ENCODE peak calls at places on chromosomes 16 and 17, in six cellular contexts. F is naive thymus-derived CD8-positive, alpha-beta T cell; G is activated naive CD4-positive, alpha-beta T cell treated with anti-CD3 and anti-CD28 coated beads for 36 hours; V is fibroblast of gingiva; U is HFFc6; C is HT1080. H is an unnamed sample.

GRCh38 chr17:65074778-65075250 is 18.3 kb upstream of the GNA13 start:
- DNase-seq in C (no peak), G (no peak), F (no peak), V (no peak), U (no peak), H (no peak)

GRCh38 chr16:57707331-57707730 is 12.7 kb downstream of the DRC7 start:
- DNase-seq in F (no peak), C (no peak), U (no peak), V (no peak), G (no peak), H (no peak)

GRCh38 chr17:29240477-29240876 is 6.2 kb upstream of the CRYBA1 start:
- DNase-seq in C (peak; percentile 60), G (no peak), F (no peak), U (peak; percentile 70), V (no peak), H (no peak)

GRCh38 chr16:85828166-85828565 is 28.7 kb downstream of the COX4I1 start:
- DNase-seq in G (no peak), C (no peak), U (no peak), V (no peak), F (no peak), H (no peak)

GRCh38 chr16:48194828-48195566 is 39.2 kb upstream of the ABCC12 start:
- DNase-seq in G (no peak), F (no peak), V (peak; percentile 7), C (peak; percentile 41), U (no peak), H (no peak)

GRCh38 chr17:45975640-45976295 is 23.3 kb upstream of the STH start:
- DNase-seq in V (no peak), U (no peak), G (no peak), C (no peak), F (no peak), H (no peak)

GRCh38 chr17:66373944-66374817 is 71.8 kb downstream of the PRKCA start:
- DNase-seq in V (no peak), F (peak; percentile 81), G (peak; percentile 47), C (peak; percentile 12), U (no peak), H (no peak)

GRCh38 chr17:80447790-80448189 is 28.6 kb downstream of the NPTX1 start:
- DNase-seq in F (no peak), G (no peak), C (no peak), U (no peak), V (no peak), H (no peak)

GRCh38 chr16:24833352-24833751 is 12.4 kb upstream of the SLC5A11 start:
- DNase-seq in U (no peak), G (no peak), V (no peak), F (no peak), C (no peak), H (no peak)

GRCh38 chr17:81710514-81711308 is 1.4 kb upstream of the SLC25A10 start:
- DNase-seq in V (peak; percentile 30), U (no peak), G (peak; percentile 47), C (no peak), F (no peak), H (no peak)

GRCh38 chr16:74623214-74623842 is 16.4 kb upstream of the GLG1 start:
- DNase-seq in G (no peak), F (no peak), V (peak; percentile 45), U (peak; percentile 39), C (peak; percentile 42), H (peak; percentile 41)

GRCh38 chr17:41962111-41962510 is 4.5 kb upstream of the CNP start:
- DNase-seq in C (no peak), G (no peak), U (no peak), F (no peak), V (no peak), H (no peak)

GRCh38 chr17:46796524-46796923 is 22.0 kb downstream of the WNT3 start:
- DNase-seq in V (no peak), U (no peak), G (no peak), C (no peak), F (no peak), H (no peak)

GRCh38 chr16:74999208-74999682 is 421 bp downstream of the ZNRF1 start:
- DNase-seq in C (no peak), V (no peak), F (no peak), U (peak; percentile 9), G (peak; percentile 18), H (peak; percentile 29)

GRCh38 chr17:79618383-79619067 is 7.7 kb upstream of the RBFOX3 start:
- DNase-seq in F (no peak), G (no peak), U (no peak), V (no peak), C (no peak), H (no peak)

GRCh38 chr16:49621240-49622083 is 234.4 kb downstream of the ZNF423 start:
- DNase-seq in U (no peak), C (no peak), F (no peak), G (no peak), V (no peak), H (no peak)

GRCh38 chr16:86303787-86304685 is 206.3 kb upstream of the FOXF1 start:
- DNase-seq in G (no peak), V (peak; percentile 74), U (no peak), C (no peak), F (no peak), H (no peak)

GRCh38 chr17:39666601-39667261 is 1.5 kb upstream of the PNMT start:
- DNase-seq in F (no peak), V (no peak), G (no peak), C (no peak), U (no peak), H (no peak)

GRCh38 chr16:3413730-3414379 is 12.8 kb downstream of the ZNF174 start:
- DNase-seq in C (peak; percentile 4), U (no peak), G (no peak), F (no peak), V (no peak), H (no peak)

GRCh38 chr17:68135141-68135887 is 99.8 kb downstream of the KPNA2 start:
- DNase-seq in G (no peak), V (no peak), U (no peak), C (no peak), F (no peak), H (no peak)

GRCh38 chr17:72719582-72720493 is 372.6 kb downstream of the SLC39A11 start:
- DNase-seq in V (no peak), G (peak; percentile 84), F (peak; percentile 44), U (no peak), C (peak; percentile 93), H (no peak)

GRCh38 chr17:61235821-61236197 is 163.8 kb upstream of the TBX2 start:
- DNase-seq in V (peak; percentile 61), C (no peak), F (no peak), G (no peak), U (peak; percentile 87), H (peak; percentile 43)

GRCh38 chr17:68199837-68200688 is 47.8 kb upstream of the AMZ2 start:
- DNase-seq in G (no peak), V (no peak), U (no peak), F (no peak), C (no peak), H (no peak)

GRCh38 chr17:21278304-21279197 is 6.0 kb upstream of the MAP2K3 start:
- DNase-seq in F (peak; percentile 52), U (no peak), C (no peak), G (peak; percentile 76), V (no peak), H (no peak)

GRCh38 chr16:55189179-55189578 is 134.8 kb upstream of the IRX6 start:
- DNase-seq in V (no peak), G (no peak), U (no peak), C (no peak), F (no peak), H (no peak)

GRCh38 chr16:73064227-73064995 is 16.5 kb upstream of the ZFHX3 start:
- DNase-seq in F (no peak), G (no peak), U (peak; percentile 83), V (no peak), C (peak; percentile 67), H (no peak)

GRCh38 chr17:78588258-78589030 is 11.2 kb upstream of the DNAH17 start:
- DNase-seq in C (no peak), U (no peak), V (no peak), F (no peak), G (no peak), H (no peak)

H was measured in T47D.